ENCODE peak calls at places on chromosomes 7 and 10, in nine cellular contexts. C, W, L, G, P, O, S, D and K are unnamed samples.
A peak's percentile ranks its signal among the peaks of the same experiment; 100 is the strongest.

GRCh38 chr7:46651070-46651469 is 730.0 kb upstream of the IGFBP3 start:
- DNase-seq in C (no peak), W (no peak), L (no peak), G (no peak), P (no peak), O (no peak), S (no peak), D (no peak), K (no peak)

GRCh38 chr10:114576716-114577115 is 81.4 kb downstream of the ABLIM1 start:
- DNase-seq in C (no peak), W (no peak), L (no peak), G (no peak), P (no peak), O (no peak), S (no peak), D (no peak), K (peak; percentile 83)

GRCh38 chr7:4610768-4611467 is 71.2 kb upstream of the FOXK1 start:
- DNase-seq in C (peak; percentile 66), W (peak; percentile 72), L (peak; percentile 42), G (peak; percentile 40), P (no peak), O (peak; percentile 79), S (peak; percentile 58), D (peak; percentile 40), K (peak; percentile 64)

GRCh38 chr7:30027065-30027456 is 559 bp upstream of the FKBP14 start:
- DNase-seq in C (no peak), W (no peak), L (peak; percentile 7), G (no peak), P (peak; percentile 48), O (peak; percentile 65), S (no peak), D (peak; percentile 13), K (no peak)

GRCh38 chr10:14586901-14587300 is 187.8 kb downstream of the FAM107B start:
- DNase-seq in C (no peak), W (no peak), L (peak; percentile 56), G (no peak), P (no peak), O (no peak), S (no peak), D (no peak), K (peak; percentile 58)

GRCh38 chr7:92244803-92245486 is 769 bp downstream of the KRIT1 start:
- DNase-seq in C (no peak), W (peak; percentile 8), L (no peak), G (peak; percentile 18), P (no peak), O (no peak), S (no peak), D (no peak), K (peak; percentile 4)

GRCh38 chr7:94696981-94697670 is 41.2 kb upstream of the SGCE start:
- DNase-seq in C (peak; percentile 46), W (peak; percentile 96), L (no peak), G (no peak), P (no peak), O (peak; percentile 97), S (no peak), D (no peak), K (no peak)

GRCh38 chr7:143285806-143286521 is 1.2 kb downstream of the TMEM139 start:
- DNase-seq in C (no peak), W (no peak), L (no peak), G (no peak), P (peak; percentile 67), O (no peak), S (peak; percentile 78), D (no peak), K (no peak)

GRCh38 chr10:100827819-100828743 is 82.7 kb downstream of the PAX2 start:
- DNase-seq in C (no peak), W (no peak), L (no peak), G (peak; percentile 62), P (no peak), O (peak; percentile 47), S (no peak), D (no peak), K (peak; percentile 40)

GRCh38 chr10:114953047-114953446 is 15.1 kb downstream of the TRUB1 start:
- DNase-seq in C (no peak), W (no peak), L (no peak), G (no peak), P (no peak), O (no peak), S (no peak), D (no peak), K (no peak)